ENCODE peak calls at places on chromosomes 6 and 20, in seven cellular contexts. One of them, this sample, is unnamed.
A peak's percentile ranks its signal among the peaks of the same experiment; 100 is the strongest.

GRCh38 chr6:7062445-7063162 is 45.2 kb upstream of the RREB1 start:
- DNase-seq in A549: no peak
- DNase-seq in ovary: no peak
- DNase-seq in transverse colon: no peak
- DNase-seq in SK-N-SH: no peak
- DNase-seq in tibial nerve: no peak
- DNase-seq in stomach: peak; percentile 49
- DNase-seq in this sample: no peak

GRCh38 chr6:113858605-113859348 is 1.6 kb downstream of the MARCKS start:
- DNase-seq in tibial nerve: peak; percentile 74
- DNase-seq in A549: peak; percentile 76
- DNase-seq in SK-N-SH: peak; percentile 95
- DNase-seq in ovary: peak; percentile 89
- DNase-seq in stomach: peak; percentile 92
- DNase-seq in transverse colon: peak; percentile 93
- DNase-seq in this sample: peak; percentile 85

GRCh38 chr6:47180633-47181032 is 129.1 kb downstream of the TNFRSF21 start:
- DNase-seq in transverse colon: no peak
- DNase-seq in stomach: no peak
- DNase-seq in A549: peak; percentile 36
- DNase-seq in SK-N-SH: no peak
- DNase-seq in tibial nerve: no peak
- DNase-seq in ovary: no peak
- DNase-seq in this sample: no peak

GRCh38 chr6:143396497-143397228 is 53.8 kb downstream of the ADAT2 start:
- DNase-seq in SK-N-SH: no peak
- DNase-seq in stomach: no peak
- DNase-seq in tibial nerve: no peak
- DNase-seq in ovary: no peak
- DNase-seq in transverse colon: no peak
- DNase-seq in A549: no peak
- DNase-seq in this sample: no peak

GRCh38 chr20:63567382-63568169 is 6.5 kb downstream of the HELZ2 start:
- DNase-seq in tibial nerve: no peak
- DNase-seq in ovary: no peak
- DNase-seq in SK-N-SH: no peak
- DNase-seq in stomach: peak; percentile 59
- DNase-seq in A549: no peak
- DNase-seq in transverse colon: peak; percentile 75
- DNase-seq in this sample: no peak

GRCh38 chr6:72620866-72621242 is 1.0 kb upstream of the KCNQ5 start:
- DNase-seq in tibial nerve: no peak
- DNase-seq in transverse colon: no peak
- DNase-seq in SK-N-SH: peak; percentile 12
- DNase-seq in ovary: no peak
- DNase-seq in A549: no peak
- DNase-seq in stomach: no peak
- DNase-seq in this sample: no peak

GRCh38 chr6:73704260-73704659 is 8.3 kb downstream of the CD109 start:
- DNase-seq in SK-N-SH: no peak
- DNase-seq in transverse colon: no peak
- DNase-seq in ovary: no peak
- DNase-seq in tibial nerve: no peak
- DNase-seq in stomach: no peak
- DNase-seq in A549: peak; percentile 38
- DNase-seq in this sample: peak; percentile 68

GRCh38 chr6:129683606-129684322 is 26.2 kb downstream of the ARHGAP18 start:
- DNase-seq in A549: peak; percentile 78
- DNase-seq in tibial nerve: peak; percentile 44
- DNase-seq in transverse colon: peak; percentile 81
- DNase-seq in stomach: peak; percentile 72
- DNase-seq in SK-N-SH: peak; percentile 11
- DNase-seq in ovary: peak; percentile 47
- DNase-seq in this sample: peak; percentile 76

GRCh38 chr6:168301648-168302398 is 17.8 kb downstream of the DACT2 start:
- DNase-seq in stomach: no peak
- DNase-seq in tibial nerve: no peak
- DNase-seq in SK-N-SH: no peak
- DNase-seq in ovary: no peak
- DNase-seq in transverse colon: peak; percentile 44
- DNase-seq in A549: peak; percentile 16
- DNase-seq in this sample: no peak

GRCh38 chr6:6649824-6650349 is 61.4 kb downstream of the LY86 start:
- DNase-seq in transverse colon: no peak
- DNase-seq in SK-N-SH: no peak
- DNase-seq in tibial nerve: no peak
- DNase-seq in ovary: no peak
- DNase-seq in stomach: no peak
- DNase-seq in A549: no peak
- DNase-seq in this sample: no peak

GRCh38 chr20:37389844-37390275 is 43.9 kb downstream of the SRC start:
- DNase-seq in stomach: no peak
- DNase-seq in A549: no peak
- DNase-seq in transverse colon: no peak
- DNase-seq in SK-N-SH: peak; percentile 49
- DNase-seq in ovary: peak; percentile 14
- DNase-seq in tibial nerve: no peak
- DNase-seq in this sample: no peak

GRCh38 chr6:2124260-2124709 is 121.1 kb downstream of the GMDS start:
- DNase-seq in SK-N-SH: no peak
- DNase-seq in ovary: no peak
- DNase-seq in stomach: no peak
- DNase-seq in transverse colon: no peak
- DNase-seq in A549: no peak
- DNase-seq in tibial nerve: no peak
- DNase-seq in this sample: no peak

GRCh38 chr6:44667668-44668390 is 280.3 kb downstream of the CDC5L start:
- DNase-seq in transverse colon: peak; percentile 41
- DNase-seq in SK-N-SH: no peak
- DNase-seq in tibial nerve: no peak
- DNase-seq in ovary: no peak
- DNase-seq in stomach: peak; percentile 39
- DNase-seq in A549: peak; percentile 18
- DNase-seq in this sample: no peak

GRCh38 chr20:9214676-9215075 is 145.8 kb downstream of the PLCB4 start:
- DNase-seq in stomach: no peak
- DNase-seq in tibial nerve: no peak
- DNase-seq in ovary: no peak
- DNase-seq in transverse colon: no peak
- DNase-seq in A549: no peak
- DNase-seq in SK-N-SH: no peak
- DNase-seq in this sample: no peak

GRCh38 chr6:31952140-31952805 is 6.4 kb downstream of the CFB start:
- DNase-seq in stomach: peak; percentile 75
- DNase-seq in SK-N-SH: peak; percentile 75
- DNase-seq in transverse colon: peak; percentile 61
- DNase-seq in A549: peak; percentile 68
- DNase-seq in ovary: peak; percentile 67
- DNase-seq in tibial nerve: peak; percentile 37
- DNase-seq in this sample: no peak

GRCh38 chr6:160737934-160738333 is 35.9 kb downstream of the PLG start:
- DNase-seq in stomach: no peak
- DNase-seq in tibial nerve: no peak
- DNase-seq in transverse colon: no peak
- DNase-seq in A549: no peak
- DNase-seq in SK-N-SH: no peak
- DNase-seq in ovary: no peak
- DNase-seq in this sample: no peak

GRCh38 chr20:52800734-52801627 is 171.2 kb upstream of the TSHZ2 start:
- DNase-seq in A549: no peak
- DNase-seq in ovary: no peak
- DNase-seq in SK-N-SH: peak; percentile 34
- DNase-seq in stomach: no peak
- DNase-seq in tibial nerve: no peak
- DNase-seq in transverse colon: no peak
- DNase-seq in this sample: no peak

GRCh38 chr20:53208110-53208908 is 236.2 kb downstream of the TSHZ2 start:
- DNase-seq in ovary: no peak
- DNase-seq in SK-N-SH: peak; percentile 17
- DNase-seq in transverse colon: no peak
- DNase-seq in tibial nerve: no peak
- DNase-seq in stomach: no peak
- DNase-seq in A549: no peak
- DNase-seq in this sample: no peak

DNA sequence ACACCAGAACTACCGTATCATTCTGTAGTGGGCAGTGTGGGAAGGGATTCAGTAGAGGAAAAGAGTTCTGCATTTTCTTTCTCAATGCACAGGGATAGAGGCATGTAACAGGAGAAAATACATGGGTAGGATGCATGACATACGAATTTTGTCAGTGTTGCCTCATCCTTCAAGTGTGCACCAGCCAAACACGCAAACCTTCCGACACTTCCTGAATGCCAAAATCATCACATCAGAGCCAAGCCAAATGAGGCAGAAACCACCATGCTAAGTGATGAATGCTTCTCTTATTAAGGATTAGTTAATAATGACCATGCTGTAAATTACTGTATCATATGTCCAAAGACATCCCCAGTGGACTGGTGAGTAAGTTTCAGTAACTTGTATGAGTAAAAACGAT is 27.3 kb downstream of the RAMACL start:
- DNase-seq in A549: no peak
- DNase-seq in ovary: no peak
- DNase-seq in stomach: no peak
- DNase-seq in tibial nerve: no peak
- DNase-seq in transverse colon: no peak
- DNase-seq in SK-N-SH: no peak
- DNase-seq in this sample: no peak
- TF ChIP-seq EP300 in A549: no peak
- TF ChIP-seq EP300 in ovary: no peak
- TF ChIP-seq EP300 in stomach: no peak
- TF ChIP-seq EP300 in tibial nerve: no peak
- TF ChIP-seq EP300 in transverse colon: no peak
- TF ChIP-seq EP300 in SK-N-SH: no peak
- TF ChIP-seq EP300 in this sample: no peak

GRCh38 chr6:54617730-54618129 is 228.8 kb upstream of the FAM83B start:
- DNase-seq in A549: no peak
- DNase-seq in tibial nerve: no peak
- DNase-seq in SK-N-SH: no peak
- DNase-seq in transverse colon: no peak
- DNase-seq in ovary: no peak
- DNase-seq in stomach: no peak
- DNase-seq in this sample: no peak
- TF ChIP-seq EP300 in A549: no peak
- TF ChIP-seq EP300 in tibial nerve: no peak
- TF ChIP-seq EP300 in SK-N-SH: peak; percentile 76
- TF ChIP-seq EP300 in transverse colon: no peak
- TF ChIP-seq EP300 in ovary: no peak
- TF ChIP-seq EP300 in stomach: no peak
- TF ChIP-seq EP300 in this sample: no peak

GRCh38 chr6:170553686-170554085 is 483 bp upstream of the TBP start:
- DNase-seq in stomach: peak; percentile 32
- DNase-seq in ovary: peak; percentile 28
- DNase-seq in tibial nerve: no peak
- DNase-seq in transverse colon: no peak
- DNase-seq in SK-N-SH: no peak
- DNase-seq in A549: no peak
- DNase-seq in this sample: no peak
- TF ChIP-seq EP300 in stomach: no peak
- TF ChIP-seq EP300 in ovary: no peak
- TF ChIP-seq EP300 in tibial nerve: no peak
- TF ChIP-seq EP300 in transverse colon: no peak
- TF ChIP-seq EP300 in SK-N-SH: no peak
- TF ChIP-seq EP300 in A549: no peak
- TF ChIP-seq EP300 in this sample: peak; percentile 30

DNA sequence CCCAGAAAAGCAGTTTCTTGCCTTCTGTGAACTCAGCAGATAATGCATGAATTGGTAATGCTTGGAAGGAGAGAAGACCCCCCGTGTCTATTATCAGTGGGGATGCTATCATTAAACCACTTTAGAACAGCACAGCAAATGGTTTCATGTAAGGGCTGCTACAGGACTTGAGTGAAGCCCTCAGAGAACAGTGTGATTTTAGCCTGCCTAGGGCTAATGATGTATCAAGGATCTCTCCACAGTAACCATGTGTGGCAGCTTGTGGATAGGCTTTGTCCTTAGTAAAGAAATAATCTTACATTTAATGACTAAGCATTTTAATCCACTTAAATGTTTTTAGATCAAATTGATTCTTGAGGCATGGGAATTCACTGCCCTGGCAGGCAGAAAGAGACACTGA is 495.0 kb downstream of the NKAIN2 start:
- DNase-seq in stomach: no peak
- DNase-seq in tibial nerve: no peak
- DNase-seq in ovary: no peak
- DNase-seq in A549: no peak
- DNase-seq in transverse colon: no peak
- DNase-seq in SK-N-SH: no peak
- DNase-seq in this sample: no peak
- TF ChIP-seq EP300 in stomach: no peak
- TF ChIP-seq EP300 in tibial nerve: no peak
- TF ChIP-seq EP300 in ovary: no peak
- TF ChIP-seq EP300 in A549: no peak
- TF ChIP-seq EP300 in transverse colon: no peak
- TF ChIP-seq EP300 in SK-N-SH: no peak
- TF ChIP-seq EP300 in this sample: no peak

GRCh38 chr6:138643210-138643609 is 130.4 kb upstream of the CCDC28A start:
- DNase-seq in ovary: no peak
- DNase-seq in SK-N-SH: no peak
- DNase-seq in stomach: no peak
- DNase-seq in tibial nerve: no peak
- DNase-seq in transverse colon: no peak
- DNase-seq in A549: no peak
- DNase-seq in this sample: no peak

GRCh38 chr6:138651491-138651890 is 122.1 kb upstream of the CCDC28A start:
- DNase-seq in ovary: no peak
- DNase-seq in SK-N-SH: no peak
- DNase-seq in A549: no peak
- DNase-seq in stomach: no peak
- DNase-seq in transverse colon: no peak
- DNase-seq in tibial nerve: no peak
- DNase-seq in this sample: no peak

GRCh38 chr6:138648127-138648526 is 125.4 kb upstream of the CCDC28A start:
- DNase-seq in SK-N-SH: no peak
- DNase-seq in stomach: no peak
- DNase-seq in ovary: no peak
- DNase-seq in tibial nerve: no peak
- DNase-seq in transverse colon: no peak
- DNase-seq in A549: no peak
- DNase-seq in this sample: no peak

GRCh38 chr6:138645976-138646640 is 127.5 kb upstream of the CCDC28A start:
- DNase-seq in SK-N-SH: no peak
- DNase-seq in stomach: no peak
- DNase-seq in transverse colon: no peak
- DNase-seq in ovary: no peak
- DNase-seq in tibial nerve: no peak
- DNase-seq in A549: no peak
- DNase-seq in this sample: no peak

GRCh38 chr6:138647006-138647405 is 126.6 kb upstream of the CCDC28A start:
- DNase-seq in stomach: no peak
- DNase-seq in tibial nerve: no peak
- DNase-seq in A549: no peak
- DNase-seq in transverse colon: no peak
- DNase-seq in SK-N-SH: no peak
- DNase-seq in ovary: no peak
- DNase-seq in this sample: no peak
- TF ChIP-seq EP300 in stomach: no peak
- TF ChIP-seq EP300 in tibial nerve: no peak
- TF ChIP-seq EP300 in A549: no peak
- TF ChIP-seq EP300 in transverse colon: no peak
- TF ChIP-seq EP300 in SK-N-SH: no peak
- TF ChIP-seq EP300 in ovary: no peak
- TF ChIP-seq EP300 in this sample: no peak

GRCh38 chr6:89736887-89737286 is 82.7 kb downstream of the MDN1 start:
- DNase-seq in A549: no peak
- DNase-seq in tibial nerve: no peak
- DNase-seq in ovary: no peak
- DNase-seq in stomach: no peak
- DNase-seq in transverse colon: no peak
- DNase-seq in SK-N-SH: no peak
- DNase-seq in this sample: no peak
- TF ChIP-seq EP300 in A549: no peak
- TF ChIP-seq EP300 in tibial nerve: no peak
- TF ChIP-seq EP300 in ovary: no peak
- TF ChIP-seq EP300 in stomach: no peak
- TF ChIP-seq EP300 in transverse colon: no peak
- TF ChIP-seq EP300 in SK-N-SH: no peak
- TF ChIP-seq EP300 in this sample: no peak